ENCODE peak calls at places on chromosome 6, in eight cellular contexts. K is neural crest cell; O is T-helper 17 cell; N is astrocyte of the cerebellum; H is activated naive CD4-positive, alpha-beta T cell treated with anti-CD3 and anti-CD28 coated beads, Interleukin-2, amount 10 ng/mL, durations not matched to agents 7 days and 5 days; I is IMR-90; L is tibial nerve; J is dorsolateral prefrontal cortex. V is an unnamed sample.

GRCh38 chr6:113318553-113318952 is 538.6 kb upstream of the MARCKS start:
- DNase-seq in K (no peak), O (no peak), N (no peak), H (no peak), I (peak), L (no peak), J (no peak), V (peak)

GRCh38 chr6:1117530-1118286 is 194.2 kb upstream of the FOXQ1 start:
- DNase-seq in K (no peak), O (no peak), N (no peak), H (no peak), I (no peak), L (no peak), J (no peak), V (no peak)

GRCh38 chr6:137269803-137270202 is 50.6 kb upstream of the IFNGR1 start:
- DNase-seq in K (no peak), O (no peak), N (no peak), H (no peak), I (no peak), L (no peak), J (no peak), V (no peak)

GRCh38 chr6:107713214-107713962 is 110.7 kb downstream of the SCML4 start:
- DNase-seq in K (no peak), O (no peak), N (no peak), H (peak), I (no peak), L (no peak), J (no peak), V (peak)

GRCh38 chr6:149990672-149991402 is 27.1 kb downstream of the ULBP1 start:
- DNase-seq in K (no peak), O (no peak), N (no peak), H (peak), I (no peak), L (no peak), J (no peak), V (no peak)

GRCh38 chr6:85498596-85499258 is 48.8 kb downstream of the NT5E start:
- DNase-seq in K (no peak), O (no peak), N (peak), H (no peak), I (peak), L (no peak), J (no peak), V (peak)

GRCh38 chr6:38166411-38167240 is 347.1 kb downstream of the ZFAND3 start:
- DNase-seq in K (no peak), O (no peak), N (no peak), H (no peak), I (no peak), L (no peak), J (no peak), V (no peak)

GRCh38 chr6:82248233-82248735 is 740 bp upstream of the IBTK start:
- DNase-seq in K (no peak), O (no peak), N (no peak), H (no peak), I (peak), L (no peak), J (no peak), V (peak)

GRCh38 chr6:43966806-43967575 is 160.3 kb downstream of the MRPL14 start:
- DNase-seq in K (no peak), O (no peak), N (no peak), H (no peak), I (no peak), L (no peak), J (no peak), V (no peak)